ENCODE peak calls at places on chromosomes 16 and 17, in nine cellular contexts. D is colonic mucosa; C is IMR-90; W is breast epithelium; X is CD4-positive, alpha-beta memory T cell; L is heart right ventricle; N is A673; Z is ovary; H is CD8-positive, alpha-beta memory T cell. Y is an unnamed sample. For H3K4me1, the result is how much of the 10 kb centered on the place peaks cover.

GRCh38 chr17:59846391-59847165 is 46.2 kb downstream of the TUBD1 start:
- DNase-seq in X (no peak), Z (peak), L (no peak), D (peak), N (no peak), W (peak), H (no peak), C (peak), Y (no peak)

GRCh38 chr17:1916963-1917715 is 87.3 kb downstream of the RPA1 start:
- DNase-seq in N (no peak), X (no peak), C (no peak), D (no peak), H (no peak), Z (no peak), W (no peak), L (no peak), Y (no peak)

GRCh38 chr16:56880685-56881084 is 15.7 kb downstream of the SLC12A3 start:
- DNase-seq in C (no peak), D (no peak), W (no peak), L (no peak), X (no peak), H (no peak), Z (no peak), N (no peak), Y (no peak)

GRCh38 chr17:49132699-49133364 is at the start of gene B4GALNT2:
- DNase-seq in L (no peak), H (no peak), N (no peak), W (no peak), X (peak), D (peak), C (no peak), Z (no peak), Y (peak)

GRCh38 chr17:74941128-74941725 is 5.5 kb downstream of the OTOP3 start:
- DNase-seq in X (no peak), L (no peak), Z (no peak), D (no peak), W (no peak), H (no peak), N (no peak), C (no peak), Y (no peak)

GRCh38 chr17:38687291-38687690 is 12.5 kb upstream of the EPOP start:
- DNase-seq in W (no peak), C (peak), N (no peak), L (no peak), D (no peak), X (no peak), H (no peak), Z (no peak), Y (no peak)

GRCh38 chr17:80803451-80804428 is 187.9 kb upstream of the CHMP6 start:
- DNase-seq in C (no peak), Z (no peak), H (no peak), X (no peak), D (no peak), L (no peak), N (no peak), W (no peak), Y (no peak)

GRCh38 chr16:16041196-16041892 is 91.9 kb downstream of the ABCC1 start:
- DNase-seq in X (peak), W (no peak), N (no peak), H (no peak), L (no peak), Z (no peak), D (no peak), C (no peak), Y (no peak)

GRCh38 chr17:33572615-33573014 is 279.5 kb upstream of the ASIC2 start:
- DNase-seq in X (no peak), N (no peak), D (no peak), H (no peak), L (no peak), Z (no peak), C (no peak), W (no peak), Y (no peak)

GRCh38 chr17:75047398-75048098 is 523 bp downstream of the KCTD2 start:
- DNase-seq in X (peak), W (peak), N (no peak), C (no peak), D (peak), H (no peak), Z (peak), L (peak), Y (peak)

GRCh38 chr16:77777745-77778144 is 10.6 kb upstream of the VAT1L start:
- DNase-seq in N (no peak), H (no peak), L (no peak), Z (no peak), X (no peak), W (no peak), C (no peak), D (no peak), Y (no peak)

GRCh38 chr17:13646411-13646810 is 44.7 kb upstream of the HS3ST3A1 start:
- DNase-seq in D (no peak), W (no peak), H (no peak), N (no peak), L (no peak), X (no peak), C (peak), Z (no peak), Y (no peak)

GRCh38 chr16:89138513-89138795 is 33.1 kb upstream of the CDH15 start:
- DNase-seq in D (no peak), X (no peak), N (no peak), W (no peak), C (no peak), H (no peak), Z (no peak), L (no peak), Y (no peak)

GRCh38 chr16:88369447-88370008 is 13.2 kb upstream of the ZNF469 start:
- DNase-seq in C (no peak), N (no peak), X (no peak), Z (no peak), L (no peak), D (no peak), W (no peak), H (no peak), Y (peak)

GRCh38 chr16:86874141-86874540 is 295.8 kb downstream of the FOXL1 start:
- DNase-seq in L (no peak), W (no peak), Z (no peak), H (no peak), N (peak), D (no peak), C (no peak), X (no peak), Y (peak)

GRCh38 chr17:55783684-55784245 is 32.9 kb downstream of the PCTP start:
- DNase-seq in D (peak), N (peak), C (no peak), W (no peak), H (no peak), X (no peak), Z (peak), L (peak), Y (peak)

GRCh38 chr17:74307984-74308773 is 17.8 kb upstream of the KIF19 start:
- DNase-seq in W (no peak), N (no peak), D (no peak), Z (no peak), L (peak), H (no peak), X (no peak), C (no peak), Y (no peak)

GRCh38 chr17:12133183-12133582 is 112.5 kb downstream of the MAP2K4 start:
- DNase-seq in N (no peak), W (no peak), H (no peak), Z (no peak), D (no peak), C (peak), X (no peak), L (no peak), Y (no peak)

GRCh38 chr16:9176547-9177418 is 85.3 kb downstream of the HAPSTR1 start:
- DNase-seq in X (no peak), D (no peak), N (no peak), C (no peak), H (no peak), L (no peak), Z (no peak), W (no peak), Y (no peak)

GRCh38 chr16:83305092-83305491 is 502.7 kb upstream of the HSBP1 start:
- DNase-seq in X (no peak), N (peak), L (no peak), D (no peak), C (peak), H (no peak), W (no peak), Z (no peak), Y (no peak)

GRCh38 chr16:12503201-12503600 is 300.5 kb downstream of the CPPED1 start:
- DNase-seq in Z (no peak), H (no peak), L (no peak), N (no peak), C (no peak), D (no peak), W (no peak), X (no peak), Y (no peak)

GRCh38 chr17:64732336-64733006 is 70.4 kb upstream of the SMURF2 start:
- DNase-seq in H (no peak), X (no peak), C (peak), D (no peak), Z (peak), N (no peak), L (peak), W (no peak), Y (no peak)

GRCh38 chr17:66002807-66003206 is 189.1 kb downstream of the CEP112 start:
- DNase-seq in H (no peak), W (no peak), N (no peak), L (no peak), X (no peak), D (no peak), C (peak), Z (no peak), Y (no peak)

GRCh38 chr17:76179496-76180467 is 38.7 kb upstream of the FOXJ1 start:
- DNase-seq in D (no peak), X (peak), N (no peak), H (peak), Z (no peak), C (peak), W (no peak), L (no peak), Y (no peak)

GRCh38 chr17:42920106-42920900 is 19.7 kb downstream of the G6PC1 start:
- DNase-seq in H (no peak), X (no peak), W (no peak), C (no peak), N (no peak), L (no peak), Z (no peak), D (no peak), Y (no peak)

GRCh38 chr17:76727745-76728456 is 1.3 kb downstream of the METTL23 start:
- DNase-seq in Z (no peak), X (no peak), W (no peak), D (no peak), L (no peak), N (no peak), C (no peak), H (peak), Y (no peak)

GRCh38 chr17:82246365-82247174 is 17.7 kb downstream of the SLC16A3 start:
- DNase-seq in N (peak), W (peak), H (no peak), C (peak), D (no peak), X (no peak), Z (peak), L (no peak), Y (no peak)

DNA sequence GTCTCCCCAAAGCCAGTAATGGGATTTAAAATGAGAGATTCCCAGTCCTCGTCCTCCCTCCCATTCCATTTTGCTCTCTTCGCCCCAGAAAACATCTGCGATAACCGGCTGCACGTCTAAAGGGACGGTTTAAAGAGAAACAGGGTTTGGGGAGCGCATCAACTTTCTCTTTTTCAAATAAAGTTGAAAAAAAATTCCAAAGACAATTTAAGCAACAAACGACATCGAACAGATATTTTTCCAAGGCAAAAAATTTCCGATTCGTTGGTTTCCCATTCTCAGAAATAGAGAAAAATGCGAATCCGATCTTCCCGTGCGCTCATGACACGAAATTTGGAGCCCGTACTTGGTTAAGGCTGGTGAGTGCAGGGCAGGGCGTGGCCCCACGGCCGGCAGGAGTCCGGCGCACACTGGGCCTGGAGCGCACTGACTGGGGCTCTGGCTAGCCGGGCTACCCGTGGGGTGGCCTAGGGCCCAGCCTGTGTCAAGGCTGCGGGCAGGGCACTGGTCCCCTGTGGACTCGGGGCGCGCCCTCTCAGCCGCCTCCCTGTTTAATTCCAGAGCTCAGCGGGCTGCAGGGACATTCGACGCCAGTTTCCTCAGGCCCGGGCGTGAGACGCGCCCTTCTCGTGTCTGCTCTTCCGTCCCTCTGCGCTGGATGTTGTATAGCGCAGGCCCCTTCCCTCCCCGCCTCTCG is 17.8 kb upstream of the ZFHX3 start:
- DNase-seq in L (no peak), C (no peak), N (no peak), X (no peak), D (no peak), Z (no peak), W (no peak), H (no peak), Y (peak)
- H3K4me1 ChIP-seq in L (half or more), C (under half), N (under half), X (under half), D (under half), Z (under half), W (under half), H (under half), Y (under half)

DNA sequence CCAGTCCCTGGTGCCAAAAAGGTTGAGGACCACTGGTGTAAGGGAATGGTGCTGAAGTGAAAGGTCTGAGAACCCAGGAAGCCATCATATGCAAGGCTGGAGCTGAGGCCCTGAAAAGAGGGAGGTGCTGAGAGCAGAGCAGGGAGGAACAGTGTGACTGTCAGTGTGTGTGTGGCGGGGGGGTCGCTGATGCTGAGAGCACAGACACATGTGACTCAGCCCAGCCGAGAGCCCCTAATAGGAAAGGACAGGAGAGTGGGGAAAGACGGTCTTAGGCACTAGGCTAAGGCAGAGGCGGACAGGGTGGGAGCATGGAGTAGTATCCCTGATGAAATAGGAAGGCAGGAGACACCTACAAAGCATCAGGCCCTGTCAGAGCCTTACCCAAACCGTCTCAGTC is 1.2 kb downstream of the B9D1 start:
- DNase-seq in N (no peak), L (no peak), Z (peak), H (no peak), W (no peak), C (no peak), D (no peak), X (no peak), Y (no peak)
- H3K4me3 ChIP-seq in N (peak), L (no peak), Z (no peak), H (no peak), W (no peak), C (no peak), D (no peak), X (no peak), Y (no peak)

GRCh38 chr17:57405486-57406072 is 149.3 kb downstream of the MSI2 start:
- DNase-seq in L (no peak), H (no peak), C (peak), W (no peak), X (no peak), N (no peak), Z (no peak), D (no peak), Y (no peak)
- H3K4me1 ChIP-seq in L (half or more), H (under half), C (under half), W (under half), X (under half), N (under half), Z (under half), D (under half), Y (under half)

DNA sequence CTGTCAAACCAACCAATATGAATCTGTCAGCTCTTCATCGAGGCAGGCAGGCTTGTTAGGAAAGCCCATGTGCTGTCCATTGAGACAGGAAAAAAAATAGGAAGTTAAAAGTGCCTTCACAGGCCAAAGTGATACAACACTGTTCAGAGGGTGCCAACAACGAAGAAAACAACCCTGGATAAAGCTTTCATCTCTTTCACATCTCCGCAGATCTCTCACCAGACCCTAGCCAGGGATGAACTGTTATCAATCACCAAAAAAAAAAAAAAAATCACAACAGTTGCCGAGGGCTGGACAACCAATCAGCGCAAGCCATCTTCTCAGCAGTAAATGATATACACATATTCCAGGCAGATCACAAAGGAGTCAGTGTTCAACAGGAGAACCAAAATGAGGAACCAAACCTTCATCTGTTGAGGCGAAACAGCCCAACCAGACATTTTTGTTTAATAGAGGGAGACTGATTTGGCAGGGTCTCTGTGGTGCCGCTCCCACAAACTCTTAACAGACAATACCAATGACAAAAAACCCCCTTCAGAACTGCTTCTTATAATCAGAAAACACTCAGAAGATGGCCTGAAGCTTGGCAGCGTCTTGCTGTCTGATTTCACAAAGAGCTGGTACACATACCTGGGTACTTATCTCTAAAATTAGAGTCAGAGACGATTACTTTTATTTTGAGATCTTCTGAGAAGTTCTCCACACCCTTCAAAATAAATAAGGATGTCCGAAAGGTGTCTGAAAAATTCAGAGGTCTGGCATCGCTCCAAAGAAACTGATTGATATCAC is 1.9 kb downstream of the MAP3K14 start:
- DNase-seq in N (no peak), X (no peak), L (no peak), C (peak), Z (no peak), D (no peak), W (no peak), H (no peak), Y (no peak)
- H3K4me3 ChIP-seq in N (no peak), X (peak), L (peak), C (peak), Z (peak), D (peak), W (peak), H (peak), Y (peak)

DNA sequence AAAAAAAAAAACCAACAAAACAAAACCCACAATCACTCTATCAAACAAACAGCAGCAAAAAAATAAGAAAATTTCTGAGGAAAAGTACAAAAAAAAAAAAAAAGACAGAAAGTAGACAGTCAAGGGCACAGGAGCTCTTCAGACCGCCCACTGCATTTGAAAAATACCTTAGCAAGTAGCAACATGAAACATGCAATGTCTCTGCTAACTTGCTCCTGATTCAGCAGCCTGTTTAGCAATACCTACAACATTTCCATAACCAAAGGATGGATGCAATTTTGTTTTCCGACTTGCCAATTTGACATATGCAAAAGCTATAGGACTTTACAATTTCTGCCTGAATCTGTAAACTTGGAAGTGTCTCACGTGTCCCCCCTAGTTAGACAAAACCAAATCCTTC is 57.4 kb downstream of the SYNRG start:
- DNase-seq in D (no peak), Z (no peak), X (no peak), W (no peak), L (no peak), N (no peak), C (peak), H (no peak), Y (no peak)
- H3K4me1 ChIP-seq in D (under half), Z (under half), X (half or more), W (under half), L (half or more), N (under half), C (under half), H (under half), Y (under half)